ENCODE peak calls at places on chromosomes 6 and 20, in four cellular contexts. L is renal cortical epithelial cell, X is left lung, J is KBM-7. F is an unnamed sample.

GRCh38 chr6:158785036-158785435 is 34.1 kb downstream of the EZR start:
- DNase-seq in X (no peak), L (peak), J (no peak), F (no peak)

GRCh38 chr20:53900380-53900999 is 169.9 kb downstream of the BCAS1 start:
- DNase-seq in J (no peak), X (no peak), L (peak), F (no peak)

GRCh38 chr6:138692978-138693909 is 80.3 kb upstream of the CCDC28A start:
- DNase-seq in J (peak), L (peak), X (peak), F (peak)

GRCh38 chr6:4582506-4582905 is 193.7 kb upstream of the CDYL start:
- DNase-seq in J (no peak), L (no peak), X (no peak), F (no peak)

GRCh38 chr6:53301801-53302537 is 46.8 kb downstream of the ELOVL5 start:
- DNase-seq in L (peak), X (no peak), J (no peak), F (no peak)

GRCh38 chr6:150392452-150393220 is 23.8 kb downstream of the IYD start:
- DNase-seq in L (no peak), X (no peak), J (no peak), F (no peak)

GRCh38 chr6:46453221-46453620 is 38.0 kb downstream of the RCAN2 start:
- DNase-seq in X (no peak), J (no peak), L (no peak), F (no peak)

GRCh38 chr20:40685349-40685748 is 3.7 kb downstream of the MAFB start:
- DNase-seq in J (no peak), X (no peak), L (no peak), F (no peak)

GRCh38 chr6:112149719-112150263 is 62.4 kb downstream of the FAM229B start:
- DNase-seq in J (no peak), X (no peak), L (no peak), F (no peak)

GRCh38 chr6:71886184-71887005 is at the start of gene RIMS1:
- DNase-seq in X (peak), J (peak), L (no peak), F (peak)

GRCh38 chr20:208937-209566 is 18.0 kb upstream of the DEFB129 start:
- DNase-seq in X (no peak), L (peak), J (peak), F (no peak)

GRCh38 chr6:32046450-32047083 is 8.4 kb downstream of the CYP21A2 start:
- DNase-seq in J (no peak), X (peak), L (no peak), F (peak)

GRCh38 chr6:44674226-44675155 is 287.0 kb downstream of the CDC5L start:
- DNase-seq in L (no peak), X (no peak), J (no peak), F (no peak)

GRCh38 chr6:169723991-169724553 is at the start of gene PHF10:
- DNase-seq in L (no peak), X (peak), J (no peak), F (no peak)

GRCh38 chr6:26064619-26065257 is 22.5 kb upstream of the HFE start:
- DNase-seq in X (no peak), J (peak), L (no peak), F (no peak)

F was measured in T1000.